ENCODE peak calls at places on chromosomes 3 and 15, in nine cellular contexts. R, H, O, P, N, V, M, X and Q are unnamed samples.

GRCh38 chr3:42228796-42229195 is 37.2 kb downstream of the CCK start:
- DNase-seq in P (peak; percentile 14), O (no peak), R (no peak), V (no peak), H (no peak), N (no peak), M (no peak), X (no peak), Q (no peak)

GRCh38 chr15:95646892-95647291 is 683.6 kb upstream of the NR2F2 start:
- DNase-seq in X (no peak), H (no peak), R (no peak), M (no peak), O (no peak), N (no peak), P (no peak), V (no peak), Q (no peak)

GRCh38 chr3:147393261-147393964 is 12.9 kb downstream of the ZIC4 start:
- DNase-seq in V (no peak), R (peak; percentile 91), N (no peak), H (no peak), O (no peak), P (no peak), M (no peak), X (no peak), Q (no peak)

GRCh38 chr3:151743860-151744259 is 10.1 kb downstream of the AADACL2 start:
- DNase-seq in H (no peak), N (no peak), P (no peak), R (no peak), X (no peak), M (no peak), O (no peak), V (no peak), Q (no peak)

GRCh38 chr3:60809857-60810256 is 441.4 kb downstream of the FHIT start:
- DNase-seq in N (no peak), P (peak; percentile 2), R (no peak), V (no peak), M (no peak), O (no peak), H (no peak), X (no peak), Q (no peak)

GRCh38 chr3:173599673-173600072 is 202.1 kb downstream of the NLGN1 start:
- DNase-seq in P (no peak), X (no peak), N (no peak), M (no peak), O (no peak), H (no peak), R (no peak), V (no peak), Q (no peak)

GRCh38 chr15:74519311-74519710 is 21.7 kb upstream of the ARID3B start:
- DNase-seq in X (peak; percentile 76), O (no peak), V (no peak), M (no peak), P (no peak), H (no peak), R (no peak), N (no peak), Q (no peak)

GRCh38 chr3:119812491-119813058 is 30.7 kb downstream of the NR1I2 start:
- DNase-seq in H (no peak), M (no peak), P (no peak), O (no peak), V (peak; percentile 68), R (no peak), N (peak; percentile 63), X (no peak), Q (no peak)

GRCh38 chr15:33341943-33342342 is 31.2 kb downstream of the RYR3 start:
- DNase-seq in O (no peak), R (no peak), X (no peak), P (no peak), H (no peak), N (no peak), V (no peak), M (no peak), Q (no peak)

GRCh38 chr15:73333001-73333400 is 35.8 kb downstream of the HCN4 start:
- DNase-seq in P (no peak), O (peak; percentile 2), H (no peak), X (no peak), V (no peak), N (no peak), M (no peak), R (no peak), Q (no peak)

GRCh38 chr15:67551207-67551743 is 8.8 kb downstream of the MAP2K5 start:
- DNase-seq in P (no peak), O (no peak), R (no peak), X (no peak), N (no peak), V (no peak), M (no peak), H (no peak), Q (no peak)
- H3K27ac ChIP-seq in P (no peak overlapping the region), O (no peak overlapping the region), R (no peak overlapping the region), X (no peak overlapping the region), N (no peak overlapping the region), V (no peak overlapping the region), M (no peak overlapping the region), H (no peak overlapping the region), Q (no peak overlapping the region)

DNA sequence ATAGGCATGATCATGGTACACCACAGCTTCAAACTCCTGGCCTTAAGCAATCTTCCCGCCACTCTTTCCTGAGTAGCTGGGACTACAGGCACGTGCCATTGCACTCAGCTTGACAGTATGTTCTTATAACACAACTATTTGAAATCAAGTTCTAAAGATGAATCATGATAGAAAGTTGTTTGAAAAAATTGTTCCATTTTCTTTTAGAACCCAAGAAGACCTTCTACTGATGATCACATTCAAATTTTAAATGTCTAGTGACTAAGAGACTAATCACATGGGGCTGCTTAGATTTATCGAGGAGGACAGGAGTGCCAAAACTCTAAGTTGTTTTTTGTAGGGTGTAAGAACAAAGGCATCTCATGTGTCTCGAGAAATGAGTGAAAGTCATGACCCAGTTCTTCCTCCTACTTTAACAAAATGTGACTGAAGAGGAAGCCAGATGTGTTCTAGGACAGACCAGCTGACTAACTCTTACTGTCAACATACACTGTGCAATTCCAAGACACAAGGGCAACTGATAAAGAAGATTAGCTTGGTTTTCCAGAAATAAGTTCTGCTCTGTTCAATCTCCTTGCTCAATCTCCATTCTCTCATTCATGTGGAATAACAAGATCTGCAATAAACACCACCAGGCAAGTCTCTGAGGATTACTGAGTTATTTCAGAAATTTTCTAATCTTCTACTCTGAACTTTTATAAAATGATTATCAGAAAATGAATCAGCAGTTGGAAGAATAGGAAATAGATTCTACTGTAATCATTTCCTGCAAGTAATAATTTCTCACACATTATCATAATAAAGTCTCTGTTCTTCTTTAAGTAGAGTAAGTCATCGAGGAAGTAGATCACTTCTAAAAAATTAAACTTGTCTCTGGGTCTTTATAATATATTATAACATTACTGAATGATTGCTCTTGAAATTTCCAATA is 122.6 kb upstream of the CCNL1 start:
- DNase-seq in H (no peak), N (no peak), R (no peak), X (peak; percentile 89), P (peak; percentile 33), O (no peak), V (no peak), M (no peak), Q (peak; percentile 74)
- H3K27ac ChIP-seq in H (no peak overlapping the region), N (no peak overlapping the region), R (no peak overlapping the region), X (peak overlapping the region; percentile 64), P (no peak overlapping the region), O (no peak overlapping the region), V (peak overlapping the region; percentile 52), M (peak overlapping the region; percentile 37), Q (no peak overlapping the region)

GRCh38 chr15:77180757-77181156 is 109.8 kb upstream of the TSPAN3 start:
- DNase-seq in R (no peak), H (no peak), M (no peak), O (no peak), V (no peak), N (no peak), P (no peak), X (no peak), Q (no peak)

GRCh38 chr15:77181305-77182074 is 110.6 kb upstream of the TSPAN3 start:
- DNase-seq in R (no peak), H (no peak), M (no peak), O (no peak), N (no peak), V (no peak), X (no peak), P (no peak), Q (no peak)

GRCh38 chr15:77179541-77179998 is 108.7 kb upstream of the TSPAN3 start:
- DNase-seq in O (no peak), X (peak; percentile 3), P (no peak), M (no peak), V (no peak), N (no peak), R (no peak), H (no peak), Q (no peak)

GRCh38 chr15:77180270-77180669 is 109.4 kb upstream of the TSPAN3 start:
- DNase-seq in M (no peak), H (no peak), O (no peak), X (no peak), P (no peak), R (no peak), N (no peak), V (no peak), Q (no peak)

DNA sequence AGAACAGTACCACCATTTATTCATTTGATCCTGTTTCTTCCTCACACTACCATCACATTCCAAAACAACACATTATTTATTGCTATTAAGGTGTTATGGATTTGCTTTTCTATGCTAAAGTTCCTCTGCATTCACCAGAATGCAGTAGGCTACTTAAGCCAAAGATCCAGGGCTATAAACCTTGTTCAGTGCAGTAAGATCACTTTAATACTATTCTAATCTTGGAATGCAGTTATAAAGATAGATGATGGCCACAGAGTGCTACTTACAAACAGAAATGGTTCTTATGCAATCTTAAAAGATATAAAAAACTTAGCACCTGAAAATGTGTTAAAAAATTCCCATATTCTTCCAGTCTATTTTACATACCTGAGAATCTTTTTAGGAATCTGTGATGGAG is 107.5 kb upstream of the TSPAN3 start:
- DNase-seq in V (no peak), O (no peak), P (no peak), M (no peak), H (no peak), X (no peak), N (no peak), R (no peak), Q (no peak)
- H3K27ac ChIP-seq in V (no peak overlapping the region), O (no peak overlapping the region), P (no peak overlapping the region), M (no peak overlapping the region), H (no peak overlapping the region), X (no peak overlapping the region), N (no peak overlapping the region), R (no peak overlapping the region), Q (no peak overlapping the region)

GRCh38 chr3:155075200-155075599 is 4.9 kb upstream of the MME start:
- DNase-seq in H (no peak), V (no peak), P (no peak), N (no peak), M (no peak), X (no peak), R (no peak), O (no peak), Q (no peak)

GRCh38 chr3:155080692-155081091 is 573 bp downstream of the MME start:
- DNase-seq in O (no peak), R (no peak), N (no peak), M (no peak), V (no peak), H (no peak), X (no peak), P (no peak), Q (no peak)

GRCh38 chr3:155076888-155077287 is 3.2 kb upstream of the MME start:
- DNase-seq in M (no peak), R (no peak), H (no peak), V (no peak), X (no peak), O (no peak), N (no peak), P (no peak), Q (no peak)

GRCh38 chr3:155079795-155080546 is at the start of gene MME:
- DNase-seq in M (peak; percentile 77), P (peak; percentile 52), R (peak; percentile 94), N (peak; percentile 50), X (peak; percentile 32), H (no peak), O (peak; percentile 51), V (peak; percentile 29), Q (no peak)

GRCh38 chr3:155078959-155079794 is 942 bp upstream of the MME start:
- DNase-seq in H (no peak), M (no peak), N (no peak), V (no peak), X (no peak), O (no peak), P (peak; percentile 37), R (no peak), Q (no peak)
- H3K27ac ChIP-seq in H (no peak overlapping the region), M (peak overlapping the region; percentile 63), N (no peak overlapping the region), V (no peak overlapping the region), X (no peak overlapping the region), O (no peak overlapping the region), P (peak overlapping the region; percentile 57), R (no peak overlapping the region), Q (no peak overlapping the region)